ENCODE peak calls at places on chromosomes 2 and 18, in four cellular contexts. M, G, D and O are unnamed samples.

GRCh38 chr18:46343940-46344372 is 239.8 kb downstream of the HAUS1 start:
- ATAC-seq in D (peak), M (peak), G (peak), O (peak)

GRCh38 chr2:144310889-144311608 is 208.9 kb downstream of the ZEB2 start:
- ATAC-seq in G (no peak), D (no peak), M (no peak), O (no peak)

GRCh38 chr2:99862566-99862965 is 279.8 kb downstream of the AFF3 start:
- ATAC-seq in D (no peak), M (no peak), G (no peak), O (no peak)

GRCh38 chr2:65554765-65555561 is 122.6 kb upstream of the SPRED2 start:
- ATAC-seq in M (peak), D (peak), G (no peak), O (peak)

GRCh38 chr18:78901923-78902794 is 77.5 kb upstream of the SALL3 start:
- ATAC-seq in D (no peak), G (no peak), M (no peak), O (no peak)

GRCh38 chr2:26675651-26676255 is 16.8 kb upstream of the KCNK3 start:
- ATAC-seq in M (no peak), D (no peak), G (peak), O (no peak)

GRCh38 chr2:105541189-105542050 is 142.6 kb upstream of the FHL2 start:
- ATAC-seq in G (no peak), D (no peak), M (no peak), O (no peak)

GRCh38 chr2:102736174-102736606 is 25.6 kb upstream of the TMEM182 start:
- ATAC-seq in G (peak), M (peak), D (peak), O (peak)

GRCh38 chr18:79934311-79935097 is 16.9 kb downstream of the SLC66A2 start:
- ATAC-seq in D (no peak), G (peak), M (peak), O (no peak)

GRCh38 chr2:8457092-8457481 is 224.8 kb upstream of the ID2 start:
- ATAC-seq in G (peak), M (peak), D (peak), O (peak)

GRCh38 chr2:168890006-168890782 is at the start of gene SPC25:
- ATAC-seq in G (peak), D (peak), M (peak), O (peak)

GRCh38 chr2:36374586-36374985 is 19.0 kb downstream of the CRIM1 start:
- ATAC-seq in M (no peak), D (no peak), G (no peak), O (no peak)

GRCh38 chr2:118936936-118937335 is 5.1 kb upstream of the MARCO start:
- ATAC-seq in M (no peak), G (no peak), D (no peak), O (no peak)